ENCODE peak calls at places on chromosomes 12 and 14, in four cellular contexts. R is HepG2, G is GM12878, U is H1. Z is an unnamed sample.

GRCh38 chr14:91892918-91893527 is 25.7 kb upstream of the TC2N start:
- DNase-seq in R (peak), G (no peak), U (no peak), Z (peak)

GRCh38 chr14:92549853-92550244 is 36.3 kb downstream of the RIN3 start:
- DNase-seq in R (no peak), G (no peak), U (no peak), Z (no peak)

GRCh38 chr14:74551903-74552371 is 58.4 kb downstream of the ISCA2 start:
- DNase-seq in G (no peak), R (no peak), U (no peak), Z (no peak)

GRCh38 chr12:130429656-130430505 is 92.2 kb downstream of the PIWIL1 start:
- DNase-seq in R (no peak), U (no peak), G (no peak), Z (no peak)

GRCh38 chr14:60327447-60328331 is 78.7 kb downstream of the PPM1A start:
- DNase-seq in G (peak), R (no peak), U (no peak), Z (no peak)

GRCh38 chr12:66176105-66176504 is 6.3 kb upstream of the TMBIM4 start:
- DNase-seq in R (no peak), G (no peak), U (no peak), Z (no peak)

GRCh38 chr14:47438650-47439140 is 236.7 kb downstream of the MDGA2 start:
- DNase-seq in G (no peak), R (no peak), U (no peak), Z (no peak)

GRCh38 chr14:29671034-29671433 is 256.6 kb downstream of the PRKD1 start:
- DNase-seq in G (no peak), U (no peak), R (no peak), Z (no peak)

GRCh38 chr12:124418156-124418555 is 123.3 kb downstream of the RFLNA start:
- DNase-seq in G (no peak), U (no peak), R (no peak), Z (no peak)

GRCh38 chr12:75489613-75490210 is 9.2 kb downstream of the GLIPR1 start:
- DNase-seq in U (no peak), R (no peak), G (no peak), Z (no peak)

GRCh38 chr12:62259311-62259992 is 752 bp upstream of the USP15 start:
- DNase-seq in R (peak), U (no peak), G (no peak), Z (no peak)

GRCh38 chr12:29610473-29611174 is 113.1 kb upstream of the OVCH1 start:
- DNase-seq in R (no peak), G (no peak), U (no peak), Z (no peak)

GRCh38 chr14:35438910-35439713 is 34.6 kb upstream of the NFKBIA start:
- DNase-seq in G (peak), R (peak), U (no peak), Z (peak)

GRCh38 chr12:104494137-104494815 is 37.5 kb downstream of the CHST11 start:
- DNase-seq in U (no peak), G (peak), R (no peak), Z (peak)

GRCh38 chr14:91693342-91693741 is 38.5 kb downstream of the CATSPERB start:
- DNase-seq in R (peak), U (no peak), G (no peak), Z (no peak)

GRCh38 chr12:50232771-50233209 is 50.5 kb downstream of the LIMA1 start:
- DNase-seq in R (no peak), U (no peak), G (no peak), Z (no peak)

GRCh38 chr14:80269338-80269935 is 58.1 kb upstream of the DIO2 start:
- DNase-seq in G (no peak), U (no peak), R (no peak), Z (no peak)

GRCh38 chr12:81758421-81759214 is 532 bp downstream of the PPFIA2 start:
- DNase-seq in R (no peak), U (no peak), G (no peak), Z (no peak)
- TF ChIP-seq ATF3 in R (no peak), U (no peak), G (no peak), Z (no peak)

GRCh38 chr12:22215467-22216253 is 118.8 kb downstream of the ST8SIA1 start:
- DNase-seq in R (no peak), G (no peak), U (no peak), Z (no peak)
- TF ChIP-seq CHD2 in R (no peak), G (no peak), U (no peak), Z (no peak)

GRCh38 chr12:76922821-76923315 is 44.0 kb upstream of the CSRP2 start:
- DNase-seq in U (no peak), R (no peak), G (no peak), Z (no peak)
- TF ChIP-seq ATF3 in U (no peak), R (no peak), G (no peak), Z (no peak)

DNA sequence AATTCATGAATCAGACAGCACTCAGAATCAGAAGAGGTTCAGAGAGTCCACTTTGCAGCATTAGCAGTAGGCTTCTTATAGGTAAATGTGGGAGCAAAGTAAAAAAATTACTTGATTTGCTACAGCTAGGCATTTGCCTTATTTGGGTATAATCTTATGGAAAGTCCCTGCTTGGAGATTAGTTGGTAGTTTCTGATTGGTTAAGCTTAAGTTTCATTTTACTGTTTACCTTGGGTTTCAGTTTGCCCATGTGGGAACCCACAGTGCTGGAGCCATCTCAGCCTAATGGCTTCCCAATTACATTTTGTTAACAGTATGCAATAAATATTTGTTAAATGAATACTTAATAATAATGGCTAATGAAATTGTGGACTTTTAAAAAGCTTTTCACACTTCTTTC is 311.0 kb upstream of the FLRT2 start:
- DNase-seq in U (no peak), G (no peak), R (no peak), Z (no peak)
- TF ChIP-seq CHD2 in U (no peak), G (no peak), R (no peak), Z (no peak)

GRCh38 chr14:68939893-68940613 is 39.0 kb downstream of the ACTN1 start:
- DNase-seq in U (no peak), G (no peak), R (peak), Z (no peak)
- TF ChIP-seq ATF3 in U (no peak), G (no peak), R (no peak), Z (no peak)

GRCh38 chr14:78398216-78398615 is 228.0 kb downstream of the NRXN3 start:
- DNase-seq in U (no peak), R (no peak), G (no peak), Z (no peak)

GRCh38 chr14:78399316-78399889 is 229.2 kb downstream of the NRXN3 start:
- DNase-seq in G (no peak), U (no peak), R (no peak), Z (peak)

GRCh38 chr14:78405071-78405856 is 235.1 kb downstream of the NRXN3 start:
- DNase-seq in R (no peak), G (no peak), U (no peak), Z (no peak)

GRCh38 chr14:78403278-78403815 is 233.2 kb downstream of the NRXN3 start:
- DNase-seq in R (no peak), G (peak), U (no peak), Z (no peak)

DNA sequence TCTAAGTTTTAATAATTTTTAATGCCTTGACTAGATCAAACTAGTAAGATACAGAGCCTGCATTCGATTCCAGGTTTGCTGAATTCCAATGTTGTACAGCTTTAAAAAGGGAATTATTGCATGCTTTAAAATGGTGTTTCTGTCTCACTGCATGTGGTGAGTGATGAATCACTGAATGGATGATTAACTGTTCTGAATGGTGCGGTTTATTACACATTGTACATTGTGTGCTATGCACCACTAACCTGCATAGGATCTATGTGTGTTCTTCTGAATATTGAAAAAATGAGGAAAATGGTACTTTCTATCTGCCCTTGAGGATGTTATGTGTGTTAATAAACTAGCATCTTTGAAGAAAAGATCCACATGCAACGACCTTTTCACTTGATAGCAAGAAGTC is 231.7 kb downstream of the NRXN3 start:
- DNase-seq in R (no peak), G (no peak), U (no peak), Z (no peak)
- TF ChIP-seq CHD2 in R (no peak), G (no peak), U (no peak), Z (no peak)